ENCODE peak calls at places on chromosomes 2 and 18, in six cellular contexts. H, F, J, O, B and M are unnamed samples.

GRCh38 chr2:229133155-229133772 is 137.8 kb downstream of the PID1 start:
- DNase-seq in H (no peak), F (no peak), J (no peak), O (peak; percentile 7), B (peak; percentile 35), M (no peak)

GRCh38 chr2:85989288-85989865 is 100.6 kb upstream of the ST3GAL5 start:
- DNase-seq in H (no peak), F (no peak), J (no peak), O (no peak), B (no peak), M (no peak)

GRCh38 chr2:6812857-6813530 is 52.7 kb downstream of the CMPK2 start:
- DNase-seq in H (no peak), F (no peak), J (no peak), O (no peak), B (no peak), M (no peak)

GRCh38 chr2:111702119-111702808 is 181.7 kb downstream of the ANAPC1 start:
- DNase-seq in H (no peak), F (no peak), J (peak; percentile 47), O (no peak), B (peak; percentile 50), M (peak; percentile 38)

GRCh38 chr18:45775726-45776125 is 49.7 kb upstream of the SIGLEC15 start:
- DNase-seq in H (no peak), F (no peak), J (no peak), O (no peak), B (no peak), M (no peak)

GRCh38 chr2:211454684-211455083 is 898.3 kb downstream of the CPS1 start:
- DNase-seq in H (no peak), F (no peak), J (no peak), O (no peak), B (no peak), M (no peak)

GRCh38 chr2:20221169-20221938 is 3.6 kb downstream of the SDC1 start:
- DNase-seq in H (no peak), F (peak; percentile 74), J (no peak), O (no peak), B (no peak), M (no peak)

GRCh38 chr2:62266433-62267038 is 70.6 kb downstream of the B3GNT2 start:
- DNase-seq in H (no peak), F (peak; percentile 67), J (no peak), O (no peak), B (no peak), M (no peak)

GRCh38 chr18:59892123-59892522 is 7.7 kb upstream of the PMAIP1 start:
- DNase-seq in H (no peak), F (no peak), J (no peak), O (no peak), B (no peak), M (no peak)

GRCh38 chr2:30408961-30409387 is 38.1 kb upstream of the LCLAT1 start:
- DNase-seq in H (no peak), F (no peak), J (no peak), O (no peak), B (no peak), M (no peak)